ENCODE peak calls at places on chromosomes 5 and 9, in five cellular contexts. T is SK-N-SH, Y is left ventricle myocardium inferior, S is adrenal gland, W is pancreas. Q is an unnamed sample. For H3K4me1, the result is how much of the 10 kb centered on the place peaks cover.

GRCh38 chr9:119801311-119801710 is 432.1 kb upstream of the BRINP1 start:
- DNase-seq in T (no peak), Y (no peak), W (no peak), S (no peak), Q (no peak)

GRCh38 chr9:79639354-79639753 is 67.6 kb downstream of the TLE4 start:
- DNase-seq in W (no peak), S (no peak), T (no peak), Y (no peak), Q (no peak)

GRCh38 chr9:117121331-117121730 is 293.5 kb downstream of the ASTN2 start:
- DNase-seq in W (no peak), T (no peak), Y (no peak), S (no peak), Q (no peak)

GRCh38 chr5:30839956-30840355 is 353.5 kb upstream of the CDH6 start:
- DNase-seq in S (no peak), T (no peak), W (no peak), Y (no peak), Q (no peak)

GRCh38 chr5:54902817-54903473 is 82.4 kb downstream of the ESM1 start:
- DNase-seq in S (no peak), Y (no peak), T (no peak), W (no peak), Q (no peak)

GRCh38 chr5:81400375-81400774 is 6.4 kb upstream of the ACOT12 start:
- DNase-seq in T (no peak), Y (no peak), W (no peak), S (no peak), Q (no peak)

GRCh38 chr5:171709930-171710329 is 75.7 kb upstream of the SMIM23 start:
- DNase-seq in T (no peak), Y (peak), S (no peak), W (no peak), Q (no peak)

GRCh38 chr9:108978121-108978694 is 35.1 kb downstream of the CTNNAL1 start:
- DNase-seq in W (no peak), T (no peak), Y (no peak), S (no peak), Q (no peak)

GRCh38 chr5:135024956-135025729 is 8.9 kb downstream of the PITX1 start:
- DNase-seq in T (no peak), Y (no peak), S (no peak), W (peak), Q (peak)

GRCh38 chr9:74497750-74498615 is 848 bp downstream of the RORB start:
- DNase-seq in S (peak), W (peak), Y (peak), T (peak), Q (peak)

GRCh38 chr5:313806-314376 is 7.6 kb upstream of the AHRR start:
- DNase-seq in S (no peak), Y (no peak), T (no peak), W (no peak), Q (no peak)

GRCh38 chr5:148125641-148126040 is 42.7 kb upstream of the SPINK14 start:
- DNase-seq in S (no peak), Y (no peak), T (peak), W (no peak), Q (no peak)

GRCh38 chr5:170597109-170597741 is 93.4 kb downstream of the KCNIP1 start:
- DNase-seq in S (peak), T (peak), Y (no peak), W (no peak), Q (peak)

GRCh38 chr9:112841261-112841660 is 49.4 kb downstream of the SLC46A2 start:
- DNase-seq in T (no peak), S (no peak), W (no peak), Y (no peak), Q (no peak)

GRCh38 chr5:160390787-160391696 is 8.8 kb downstream of the FAM200C start:
- DNase-seq in S (no peak), W (no peak), Y (no peak), T (no peak), Q (no peak)

GRCh38 chr9:19967567-19968459 is 179.0 kb upstream of the SLC24A2 start:
- DNase-seq in S (no peak), T (no peak), Y (no peak), W (no peak), Q (no peak)

GRCh38 chr9:116193636-116194035 is 40.0 kb downstream of the PAPPA start:
- DNase-seq in S (no peak), Y (no peak), W (no peak), T (no peak), Q (no peak)

GRCh38 chr9:6829027-6829426 is 71.3 kb downstream of the KDM4C start:
- DNase-seq in W (no peak), S (no peak), Y (no peak), T (no peak), Q (no peak)

GRCh38 chr9:123026425-123026824 is 7.0 kb upstream of the GPR21 start:
- DNase-seq in W (no peak), Y (no peak), T (no peak), S (no peak), Q (no peak)

GRCh38 chr9:33044677-33045282 is 19.7 kb downstream of the DNAJA1 start:
- DNase-seq in T (peak), W (peak), S (peak), Y (no peak), Q (peak)

GRCh38 chr5:53333160-53333559 is 147.3 kb upstream of the FST start:
- DNase-seq in W (no peak), Y (no peak), S (no peak), T (no peak), Q (no peak)

GRCh38 chr9:90870646-90871326 is 69.2 kb downstream of the SYK start:
- DNase-seq in Y (no peak), T (peak), S (peak), W (no peak), Q (peak)

GRCh38 chr9:27600254-27600653 is 27.0 kb upstream of the C9orf72 start:
- DNase-seq in T (no peak), S (no peak), W (no peak), Y (no peak), Q (no peak)

GRCh38 chr5:135392256-135392655 is 6.8 kb downstream of the MACROH2A1 start:
- DNase-seq in W (no peak), Y (no peak), S (no peak), T (no peak), Q (no peak)

GRCh38 chr9:35650341-35651158 is at the start of gene SIT1:
- DNase-seq in Y (no peak), S (no peak), W (no peak), T (no peak), Q (no peak)

GRCh38 chr9:35645736-35646582 is 4.8 kb downstream of the SIT1 start:
- DNase-seq in Y (no peak), S (no peak), W (peak), T (no peak), Q (no peak)

GRCh38 chr9:35649431-35650340 is 1.0 kb downstream of the SIT1 start:
- DNase-seq in T (no peak), Y (no peak), S (no peak), W (no peak), Q (no peak)

GRCh38 chr9:35643046-35643445 is 7.7 kb downstream of the SIT1 start:
- DNase-seq in W (peak), Y (no peak), T (no peak), S (no peak), Q (no peak)

GRCh38 chr9:35646583-35647265 is 4.0 kb downstream of the SIT1 start:
- DNase-seq in S (peak), T (peak), W (peak), Y (peak), Q (peak)
- H3K4me1 ChIP-seq in S (under half), T (under half), W (under half), Y (under half), Q (under half)

GRCh38 chr9:35906923-35907699 is 1.1 kb downstream of the HRCT1 start:
- DNase-seq in Y (peak), T (no peak), S (peak), W (no peak), Q (peak)
- H3K4me3 ChIP-seq in Y (peak), T (no peak), S (no peak), W (no peak), Q (no peak)

GRCh38 chr5:83518676-83519075 is 47.1 kb downstream of the VCAN start:
- DNase-seq in T (no peak), S (no peak), W (no peak), Y (no peak), Q (no peak)
- TF ChIP-seq CTCF in T (no peak), S (no peak), W (no peak), Y (no peak), Q (no peak)

DNA sequence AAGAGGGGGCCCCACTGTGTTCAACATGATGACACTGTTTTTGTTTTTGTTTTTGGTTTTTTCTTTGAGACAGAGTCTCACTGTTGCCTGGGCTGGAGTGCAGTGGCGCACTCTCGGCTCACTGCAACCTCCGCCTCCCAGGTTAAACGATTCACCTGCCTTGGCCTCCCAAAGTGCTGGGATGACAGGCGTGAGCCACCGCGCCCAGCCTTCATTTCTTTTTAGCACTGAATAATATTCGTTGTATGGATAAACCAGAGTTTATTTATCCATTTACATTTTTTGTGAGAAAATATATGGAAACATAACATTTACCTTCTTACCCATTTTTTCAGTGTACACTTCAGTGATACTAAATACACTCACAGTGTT is 4.2 kb downstream of the CARD19 start:
- DNase-seq in Y (no peak), T (no peak), W (peak), S (peak), Q (no peak)
- H3K4me1 ChIP-seq in Y (under half), T (under half), W (under half), S (under half), Q (under half)

DNA sequence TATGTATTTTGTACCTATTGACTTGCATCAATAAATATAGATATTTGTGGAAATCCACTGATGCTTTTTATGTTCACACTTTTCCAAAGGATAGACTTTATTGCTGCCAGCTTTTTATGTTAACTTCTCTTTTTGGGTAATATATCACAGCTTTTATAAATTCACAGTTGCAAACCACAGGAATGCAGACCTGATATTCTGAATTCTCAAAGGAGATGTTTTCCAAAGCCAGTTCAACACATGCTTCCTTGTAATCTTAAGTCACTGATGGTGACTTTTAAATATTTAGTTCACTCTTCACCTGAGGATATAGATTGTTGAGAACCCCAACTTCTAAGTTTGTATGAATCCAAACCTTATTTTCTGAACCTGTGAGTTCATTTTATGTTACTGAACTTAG is 223.4 kb upstream of the PRR16 start:
- DNase-seq in W (no peak), S (no peak), T (no peak), Y (no peak), Q (no peak)
- H3K4me3 ChIP-seq in W (no peak), S (no peak), T (no peak), Y (no peak), Q (no peak)

DNA sequence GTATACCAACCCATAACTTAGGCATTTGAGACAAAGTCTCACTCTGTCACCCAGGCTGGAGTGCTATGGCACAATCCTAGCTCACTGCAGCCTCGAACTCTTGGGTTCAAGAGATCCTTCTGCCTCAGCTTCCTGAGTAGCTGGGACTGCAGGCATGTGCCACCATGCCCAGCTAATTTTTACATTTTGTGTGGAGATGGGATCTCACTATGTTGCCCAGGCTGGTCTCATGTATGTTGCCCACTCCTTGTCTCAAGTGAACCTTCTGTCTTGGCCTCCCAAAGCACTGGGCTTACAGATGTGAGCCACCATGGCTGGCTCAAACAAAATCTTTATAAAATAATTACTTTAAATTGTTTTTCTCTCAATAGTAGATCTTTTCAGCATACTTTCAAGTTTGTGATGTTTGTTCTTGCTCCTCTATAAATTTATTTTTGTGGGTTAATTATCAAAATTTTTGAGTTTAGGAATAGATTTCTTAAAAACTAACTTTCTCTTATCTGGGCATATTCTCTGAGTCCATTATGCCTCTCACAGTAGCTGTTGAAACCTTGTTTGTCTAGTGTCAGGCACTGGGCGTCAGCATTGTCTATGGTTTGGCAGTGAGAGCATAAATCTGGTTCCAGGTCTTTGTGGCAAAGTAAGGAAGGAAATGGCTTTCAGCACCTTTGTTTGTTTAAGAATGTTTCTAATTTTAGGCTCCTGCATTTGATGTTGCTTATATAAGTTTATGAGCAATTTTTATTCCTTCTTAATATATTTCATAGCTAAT is 38.7 kb downstream of the NLN start:
- DNase-seq in Y (no peak), W (no peak), S (no peak), T (no peak), Q (no peak)
- TF ChIP-seq CTCF in Y (peak), W (no peak), S (no peak), T (peak), Q (no peak)

DNA sequence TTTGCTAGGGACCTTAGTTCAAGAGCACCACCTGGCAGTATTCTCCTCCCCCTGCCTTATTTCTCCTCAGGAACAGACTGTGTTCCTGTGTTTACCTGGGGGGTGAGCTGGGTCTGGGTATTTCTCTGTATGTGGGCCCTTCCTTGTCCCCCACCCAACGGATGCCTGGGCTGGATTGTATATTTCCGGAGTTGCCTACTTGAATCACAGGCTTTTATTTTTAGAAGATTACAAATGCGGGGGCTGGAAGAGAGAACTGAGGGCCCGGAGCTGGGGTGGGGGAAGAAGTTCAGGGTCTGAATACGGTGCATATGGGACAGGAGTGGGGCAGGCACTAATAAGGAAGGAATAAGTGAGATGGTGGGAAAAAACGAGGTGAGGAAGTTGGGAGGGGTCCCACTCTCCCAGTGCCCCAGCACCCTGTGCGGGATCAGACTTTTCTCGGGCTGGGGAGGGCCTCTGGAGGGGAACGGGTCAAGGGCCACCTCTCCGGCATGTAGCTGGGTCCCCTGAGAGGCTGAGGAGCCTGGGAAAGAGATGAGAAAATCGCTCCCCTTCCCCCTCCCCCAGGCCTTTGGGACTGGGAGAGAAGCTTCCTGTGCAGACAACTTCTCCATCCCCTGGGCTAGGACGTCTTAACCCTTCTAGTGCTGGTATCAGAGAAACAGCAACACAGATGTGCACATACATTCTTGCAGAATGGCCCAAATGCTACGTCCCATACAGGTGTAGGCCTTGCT is 42.1 kb downstream of the PCDH1 start:
- DNase-seq in Y (peak), W (no peak), T (no peak), S (no peak), Q (peak)
- H3K4me1 ChIP-seq in Y (half or more), W (under half), T (half or more), S (under half), Q (half or more)

DNA sequence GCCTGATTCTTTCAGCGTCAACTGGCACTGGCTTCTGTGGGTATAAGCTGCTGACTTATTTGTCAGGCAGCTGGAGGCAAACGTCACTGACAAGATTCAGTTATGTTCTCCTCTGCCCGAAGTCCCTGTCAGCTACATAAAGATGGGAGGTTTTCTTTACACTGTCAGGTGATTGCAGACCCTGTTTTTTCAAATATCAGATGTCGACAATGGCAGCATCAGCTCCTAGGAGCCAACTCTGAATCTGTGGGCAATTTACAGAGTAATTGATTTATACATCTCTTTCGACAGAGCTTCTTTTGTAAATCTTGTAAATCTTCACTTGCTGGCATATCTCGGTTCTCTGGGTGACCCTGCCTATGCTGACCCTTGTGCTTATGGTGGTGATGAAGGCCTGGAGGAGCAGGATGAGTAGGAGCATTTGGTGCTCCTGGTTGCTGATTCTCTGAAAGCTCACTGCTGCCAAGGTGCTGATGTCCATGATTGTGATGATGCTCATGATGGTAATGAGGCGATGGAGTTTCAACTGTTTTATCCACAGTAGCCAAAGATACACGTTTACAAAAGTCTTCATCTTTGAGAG is 10.9 kb downstream of the SELENOP start:
- DNase-seq in Y (no peak), S (no peak), W (no peak), T (no peak), Q (no peak)
- H3K4me3 ChIP-seq in Y (no peak), S (no peak), W (no peak), T (no peak), Q (no peak)